ENCODE peak calls at places on chromosomes 4 and X, in eight cellular contexts. M, L, H, C, A, E, B and W are unnamed samples.

GRCh38 chr4:182679531-182679930 is 237.7 kb downstream of the DCTD start:
- DNase-seq in M (no peak), L (no peak), H (no peak), C (no peak), A (no peak), E (no peak), B (no peak), W (no peak)

GRCh38 chr4:80521438-80521837 is 185.9 kb downstream of the CFAP299 start:
- DNase-seq in M (no peak), L (no peak), H (no peak), C (no peak), A (no peak), E (no peak), B (no peak), W (no peak)

GRCh38 chr4:88857588-88857987 is 160.0 kb upstream of the NAP1L5 start:
- DNase-seq in M (no peak), L (peak; percentile 20), H (no peak), C (no peak), A (no peak), E (no peak), B (no peak), W (no peak)

GRCh38 chrX:48835524-48836329 is at the start of gene PCSK1N:
- DNase-seq in M (no peak), L (no peak), H (no peak), C (peak; percentile 46), A (no peak), E (no peak), B (no peak), W (peak; percentile 1)

GRCh38 chr4:22514431-22514830 is 1.4 kb downstream of the ADGRA3 start:
- DNase-seq in M (peak; percentile 72), L (no peak), H (no peak), C (no peak), A (no peak), E (no peak), B (no peak), W (peak; percentile 43)

GRCh38 chrX:15674514-15674898 is 9.9 kb upstream of the CLTRN start:
- DNase-seq in M (peak; percentile 94), L (peak; percentile 85), H (no peak), C (peak; percentile 77), A (peak; percentile 66), E (peak; percentile 81), B (peak; percentile 96), W (peak; percentile 94)

GRCh38 chr4:105088110-105088879 is 58.4 kb upstream of the TET2 start:
- DNase-seq in M (peak; percentile 97), L (peak; percentile 93), H (peak; percentile 89), C (peak; percentile 59), A (no peak), E (no peak), B (peak; percentile 43), W (peak; percentile 88)

GRCh38 chr4:145805490-145805889 is 125.5 kb downstream of the C4orf51 start:
- DNase-seq in M (no peak), L (no peak), H (peak; percentile 48), C (peak; percentile 49), A (no peak), E (no peak), B (no peak), W (peak; percentile 83)

GRCh38 chr4:69749771-69750170 is 10.6 kb downstream of the SULT1B1 start:
- DNase-seq in M (peak; percentile 43), L (no peak), H (no peak), C (no peak), A (no peak), E (no peak), B (no peak), W (peak; percentile 55)

GRCh38 chr4:3261411-3262207 is 12.7 kb downstream of the MSANTD1 start:
- DNase-seq in M (no peak), L (no peak), H (no peak), C (no peak), A (no peak), E (no peak), B (peak; percentile 40), W (no peak)

GRCh38 chr4:73648478-73648877 is 28.2 kb upstream of the RASSF6 start:
- DNase-seq in M (no peak), L (no peak), H (no peak), C (no peak), A (no peak), E (no peak), B (no peak), W (no peak)